ENCODE peak calls at places on chromosomes 16 and 17, in ten cellular contexts. T is fibroblast of pulmonary artery; X is tibial nerve; F is cardiac fibroblast; Z is neural crest cell; E is HFFc6; I is retinal pigment epithelial cell; S is heart right ventricle; L is CD4-positive, alpha-beta T cell; C is neural progenitor cell. D is an unnamed sample.

GRCh38 chr17:41734139-41734948 is at the start of gene HAP1:
- DNase-seq in T (peak; percentile 21), E (no peak), S (no peak), L (no peak), C (peak; percentile 79), X (no peak), F (peak; percentile 28), Z (peak; percentile 63), I (no peak), D (no peak)

GRCh38 chr17:18182978-18183333 is 672 bp upstream of the ALKBH5 start:
- DNase-seq in T (peak; percentile 86), L (peak; percentile 79), X (peak; percentile 68), I (no peak), Z (peak; percentile 65), E (peak; percentile 71), C (no peak), S (peak; percentile 88), F (no peak), D (peak; percentile 84)

GRCh38 chr17:47852113-47852949 is 1.4 kb upstream of the SP6 start:
- DNase-seq in S (no peak), C (no peak), X (no peak), Z (no peak), E (no peak), F (no peak), T (no peak), I (no peak), L (no peak), D (no peak)

GRCh38 chr17:15414502-15415348 is 52.7 kb downstream of the CDRT4 start:
- DNase-seq in C (peak; percentile 13), L (no peak), S (peak; percentile 71), T (no peak), X (no peak), F (no peak), I (peak; percentile 94), E (no peak), Z (no peak), D (no peak)

GRCh38 chr17:8337802-8338744 is 1.6 kb upstream of the ODF4 start:
- DNase-seq in F (no peak), C (peak; percentile 72), I (no peak), S (no peak), E (no peak), T (no peak), Z (no peak), X (no peak), L (no peak), D (no peak)

GRCh38 chr17:29883497-29883896 is 46.5 kb downstream of the SSH2 start:
- DNase-seq in X (no peak), L (no peak), Z (no peak), C (no peak), I (no peak), F (peak; percentile 40), S (no peak), E (peak; percentile 7), T (peak; percentile 16), D (no peak)

GRCh38 chr17:81794509-81794908 is 9.4 kb upstream of the GCGR start:
- DNase-seq in X (no peak), Z (no peak), F (no peak), L (no peak), I (no peak), E (no peak), C (peak; percentile 52), T (peak; percentile 14), S (no peak), D (no peak)

GRCh38 chr16:85678821-85679220 is 9.9 kb downstream of the GINS2 start:
- DNase-seq in C (no peak), S (no peak), T (no peak), X (no peak), F (no peak), I (no peak), L (no peak), Z (no peak), E (no peak), D (no peak)

GRCh38 chr16:83899978-83900377 is 1.1 kb downstream of the MLYCD start:
- DNase-seq in I (no peak), E (no peak), C (no peak), L (no peak), Z (no peak), X (no peak), F (no peak), S (no peak), T (no peak), D (no peak)

GRCh38 chr16:83901101-83901500 is 2.2 kb downstream of the MLYCD start:
- DNase-seq in E (peak; percentile 53), C (no peak), L (no peak), I (no peak), S (no peak), X (no peak), T (no peak), F (peak; percentile 29), Z (no peak), D (no peak)

GRCh38 chr16:83900611-83901010 is 1.7 kb downstream of the MLYCD start:
- DNase-seq in I (no peak), F (no peak), X (no peak), L (no peak), C (no peak), T (no peak), E (no peak), S (no peak), Z (no peak), D (no peak)

GRCh38 chr16:83899272-83899897 is 470 bp downstream of the MLYCD start:
- DNase-seq in S (peak; percentile 31), E (peak; percentile 41), X (no peak), F (peak; percentile 59), T (peak; percentile 68), Z (peak; percentile 32), C (peak; percentile 82), I (no peak), L (peak; percentile 17), D (peak; percentile 68)

DNA sequence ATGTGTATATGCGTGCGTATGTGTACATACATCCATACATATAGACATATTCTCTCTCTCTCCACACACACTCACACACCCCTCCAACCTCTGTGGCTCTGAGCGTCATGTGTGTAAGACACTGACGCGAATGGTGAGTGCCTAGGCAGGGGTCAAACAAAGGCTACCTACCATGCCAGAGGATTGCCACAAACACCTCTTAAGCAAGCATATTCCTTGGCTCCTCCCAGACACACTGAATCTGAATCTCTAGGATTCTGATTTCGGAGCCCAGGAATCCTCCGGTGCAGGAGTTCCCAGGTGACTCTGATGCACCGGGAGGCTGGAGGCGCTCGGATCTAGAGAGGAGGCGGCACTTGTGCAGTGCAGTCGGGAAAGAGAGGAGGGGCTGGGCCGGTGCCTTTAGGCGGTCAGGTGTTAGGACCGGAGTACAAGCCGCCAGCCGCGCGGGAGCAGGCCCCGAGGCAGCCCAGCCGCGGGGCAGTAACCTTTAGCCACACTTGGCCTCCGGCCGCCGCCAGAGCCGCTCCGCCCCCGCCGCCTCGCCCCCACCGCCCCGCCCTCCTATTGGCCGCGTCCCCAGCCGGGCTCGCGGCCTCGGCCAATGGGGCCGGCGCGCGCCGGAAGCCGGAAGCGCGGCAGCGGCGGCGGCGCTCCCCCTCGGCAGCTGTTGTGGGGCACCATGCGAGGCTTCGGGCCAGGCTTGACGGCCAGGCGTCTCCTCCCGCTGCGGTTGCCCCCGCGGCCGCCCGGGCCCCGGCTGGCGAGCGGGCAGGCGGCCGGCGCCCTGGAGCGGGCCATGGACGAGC is at the start of gene MLYCD:
- DNase-seq in T (peak; percentile 71), S (peak; percentile 84), C (peak; percentile 92), L (peak; percentile 61), X (peak; percentile 69), F (peak; percentile 59), E (peak; percentile 37), Z (peak; percentile 66), I (peak; percentile 51), D (peak; percentile 97)
- TF ChIP-seq CTCF in T (no peak), S (no peak), C (no peak), L (no peak), X (no peak), F (no peak), E (no peak), Z (no peak), I (no peak), D (no peak)

GRCh38 chr16:88287219-88287618 is 95.5 kb upstream of the ZNF469 start:
- DNase-seq in Z (no peak), E (no peak), T (peak; percentile 60), F (peak; percentile 70), L (no peak), C (no peak), S (no peak), X (no peak), I (no peak), D (no peak)
- TF ChIP-seq CTCF in Z (peak; percentile 63), E (peak; percentile 83), T (peak; percentile 95), F (peak; percentile 91), L (no peak), C (peak; percentile 47), S (no peak), X (peak; percentile 61), I (peak; percentile 67), D (peak; percentile 49)

DNA sequence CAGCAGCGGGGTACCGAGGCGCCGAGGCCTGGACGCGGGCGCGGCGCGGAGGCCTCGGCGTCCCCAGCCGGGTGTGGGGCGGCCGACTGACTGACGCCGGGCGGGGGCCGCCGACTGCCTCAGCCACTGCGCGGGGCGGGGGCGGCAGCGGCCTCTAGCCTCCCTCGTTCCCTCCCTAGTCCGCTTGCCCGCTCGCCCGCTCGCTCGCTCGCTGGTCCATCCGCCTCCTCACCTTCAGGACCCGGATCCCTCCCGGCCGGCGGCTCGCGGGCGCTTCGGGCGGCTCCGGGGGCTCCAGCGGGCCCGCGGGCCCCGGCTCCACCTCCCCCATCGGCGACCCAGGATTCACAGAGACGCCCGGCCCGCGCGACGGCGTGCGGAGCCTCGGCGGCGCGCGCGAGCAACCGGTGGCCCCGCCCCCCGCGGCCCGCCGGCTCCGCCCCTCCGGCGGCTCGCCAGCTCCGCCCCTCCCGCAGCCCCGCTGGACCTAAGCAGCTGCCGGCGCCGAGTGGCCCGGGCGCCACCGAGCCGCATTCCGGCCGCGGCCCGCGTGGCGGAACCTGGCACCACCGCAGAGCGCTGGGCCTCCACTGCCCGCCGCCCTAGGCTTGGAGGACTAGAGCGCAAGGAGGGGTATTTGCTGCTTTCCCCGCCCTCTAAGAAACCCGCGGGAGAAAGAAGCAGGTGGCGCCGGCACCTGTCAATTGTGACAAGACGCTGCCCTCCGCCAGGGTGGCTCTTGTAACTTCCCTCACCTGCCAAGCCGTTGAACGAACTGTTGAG is 773 bp downstream of the PHLPP2 start:
- DNase-seq in C (peak; percentile 95), L (peak; percentile 75), F (peak; percentile 53), T (peak; percentile 56), S (peak; percentile 67), E (peak; percentile 30), I (no peak), X (peak; percentile 39), Z (peak; percentile 66), D (peak; percentile 95)
- TF ChIP-seq CTCF in C (no peak), L (no peak), F (no peak), T (no peak), S (no peak), E (no peak), I (no peak), X (no peak), Z (peak; percentile 26), D (no peak)

DNA sequence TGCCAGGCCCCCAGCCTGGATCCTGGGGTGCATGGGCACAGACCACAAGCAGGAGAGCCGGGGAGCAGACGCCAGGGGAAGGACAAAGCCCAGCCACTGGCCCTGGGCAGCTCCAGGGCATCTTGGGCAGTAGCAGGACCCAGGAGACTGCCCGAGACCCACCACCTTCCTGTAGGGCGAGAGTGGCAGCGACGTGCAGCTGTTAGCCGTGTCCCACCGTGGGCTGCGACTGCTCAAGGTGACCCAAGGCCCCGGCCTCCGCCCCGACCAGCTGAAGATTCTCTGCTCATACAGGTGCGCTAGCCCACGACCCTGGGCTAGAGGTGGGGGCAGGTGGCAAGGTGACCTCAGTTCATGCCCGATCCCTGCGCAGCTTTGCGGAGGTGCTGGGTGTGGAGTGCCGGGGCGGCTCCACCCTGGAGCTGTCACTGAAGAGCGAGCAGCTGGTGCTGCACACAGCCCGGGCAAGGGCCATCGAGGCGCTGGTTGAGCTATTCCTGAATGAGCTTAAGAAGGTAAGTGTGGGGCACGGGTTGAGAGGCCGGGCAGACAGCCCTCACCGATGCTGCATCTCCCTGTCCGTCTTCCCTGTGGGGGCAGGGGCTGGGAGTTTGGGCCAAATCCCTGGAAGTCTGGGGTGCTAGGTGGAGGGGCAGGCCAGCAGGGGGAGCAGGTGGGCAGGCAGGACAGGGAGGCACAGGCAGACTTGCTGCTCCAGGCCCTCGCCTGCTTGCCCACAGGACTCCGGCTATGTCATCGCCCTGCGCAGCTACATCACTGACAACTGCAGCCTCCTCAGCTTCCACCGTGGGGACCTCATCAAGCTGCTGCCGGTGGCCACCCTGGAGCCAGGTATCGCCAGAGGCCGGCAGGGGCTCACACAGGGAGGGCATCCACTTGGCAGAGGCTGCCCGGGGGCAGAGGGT is 13.5 kb upstream of the SMIM5 start:
- DNase-seq in C (peak; percentile 80), I (no peak), L (no peak), F (peak; percentile 35), S (no peak), E (peak; percentile 13), X (no peak), T (peak; percentile 50), Z (peak; percentile 70), D (no peak)
- TF ChIP-seq CTCF in C (peak; percentile 72), I (peak; percentile 81), L (peak; percentile 25), F (peak; percentile 52), S (no peak), E (peak; percentile 75), X (no peak), T (peak; percentile 59), Z (peak; percentile 64), D (peak; percentile 40)